ENCODE peak calls at places on chromosomes 5 and 9, in six cellular contexts. One of them, this sample, is unnamed.

GRCh38 chr5:102286465-102286864 is 9.6 kb downstream of the SLCO4C1 start:
- DNase-seq in transverse colon: no peak
- DNase-seq in tibial nerve: no peak
- DNase-seq in mammary epithelial cell: no peak
- DNase-seq in adrenal gland: no peak
- DNase-seq in endothelial cell: no peak
- DNase-seq in this sample: no peak

GRCh38 chr5:141155540-141156374 is 5.9 kb downstream of the PCDHB6 start:
- DNase-seq in adrenal gland: no peak
- DNase-seq in transverse colon: no peak
- DNase-seq in endothelial cell: peak; percentile 44
- DNase-seq in tibial nerve: no peak
- DNase-seq in mammary epithelial cell: no peak
- DNase-seq in this sample: no peak

GRCh38 chr5:172007153-172007794 is 836 bp upstream of the FBXW11 start:
- DNase-seq in transverse colon: no peak
- DNase-seq in mammary epithelial cell: no peak
- DNase-seq in tibial nerve: no peak
- DNase-seq in endothelial cell: no peak
- DNase-seq in adrenal gland: no peak
- DNase-seq in this sample: no peak

GRCh38 chr9:70177121-70177520 is 81.7 kb upstream of the SMC5 start:
- DNase-seq in mammary epithelial cell: peak; percentile 13
- DNase-seq in endothelial cell: no peak
- DNase-seq in transverse colon: no peak
- DNase-seq in tibial nerve: no peak
- DNase-seq in adrenal gland: no peak
- DNase-seq in this sample: no peak

GRCh38 chr5:66511491-66511890 is 84.7 kb upstream of the MAST4 start:
- DNase-seq in adrenal gland: no peak
- DNase-seq in transverse colon: no peak
- DNase-seq in tibial nerve: no peak
- DNase-seq in mammary epithelial cell: no peak
- DNase-seq in endothelial cell: no peak
- DNase-seq in this sample: no peak

GRCh38 chr9:113580041-113580953 is 116.8 kb downstream of the RGS3 start:
- DNase-seq in transverse colon: peak; percentile 81
- DNase-seq in endothelial cell: no peak
- DNase-seq in mammary epithelial cell: peak; percentile 76
- DNase-seq in adrenal gland: peak; percentile 54
- DNase-seq in tibial nerve: peak; percentile 38
- DNase-seq in this sample: no peak

GRCh38 chr5:38329132-38329715 is 70.9 kb downstream of the EGFLAM start:
- DNase-seq in mammary epithelial cell: peak; percentile 70
- DNase-seq in transverse colon: no peak
- DNase-seq in tibial nerve: no peak
- DNase-seq in adrenal gland: no peak
- DNase-seq in endothelial cell: no peak
- DNase-seq in this sample: no peak

GRCh38 chr5:174589599-174589998 is 134.8 kb upstream of the MSX2 start:
- DNase-seq in tibial nerve: no peak
- DNase-seq in endothelial cell: no peak
- DNase-seq in mammary epithelial cell: no peak
- DNase-seq in transverse colon: no peak
- DNase-seq in adrenal gland: no peak
- DNase-seq in this sample: no peak

GRCh38 chr9:22622823-22623222 is 176.2 kb downstream of the DMRTA1 start:
- DNase-seq in tibial nerve: no peak
- DNase-seq in transverse colon: no peak
- DNase-seq in adrenal gland: no peak
- DNase-seq in mammary epithelial cell: no peak
- DNase-seq in endothelial cell: no peak
- DNase-seq in this sample: no peak

GRCh38 chr9:114902773-114903589 is 27.4 kb downstream of the TNFSF8 start:
- DNase-seq in adrenal gland: no peak
- DNase-seq in tibial nerve: no peak
- DNase-seq in mammary epithelial cell: peak; percentile 66
- DNase-seq in endothelial cell: no peak
- DNase-seq in transverse colon: no peak
- DNase-seq in this sample: no peak

GRCh38 chr5:84383816-84384603 is 670 bp downstream of the EDIL3 start:
- DNase-seq in endothelial cell: peak; percentile 54
- DNase-seq in transverse colon: peak; percentile 51
- DNase-seq in mammary epithelial cell: peak; percentile 53
- DNase-seq in tibial nerve: peak; percentile 5
- DNase-seq in adrenal gland: peak; percentile 22
- DNase-seq in this sample: no peak

GRCh38 chr5:132098151-132098594 is 24.6 kb downstream of the CSF2 start:
- DNase-seq in transverse colon: no peak
- DNase-seq in tibial nerve: no peak
- DNase-seq in endothelial cell: no peak
- DNase-seq in mammary epithelial cell: peak; percentile 31
- DNase-seq in adrenal gland: no peak
- DNase-seq in this sample: peak; percentile 26

GRCh38 chr5:145543968-145544367 is 291.2 kb downstream of the PRELID2 start:
- DNase-seq in endothelial cell: no peak
- DNase-seq in mammary epithelial cell: no peak
- DNase-seq in tibial nerve: no peak
- DNase-seq in adrenal gland: no peak
- DNase-seq in transverse colon: peak; percentile 22
- DNase-seq in this sample: no peak

GRCh38 chr9:73270967-73271722 is 119.5 kb downstream of the ANXA1 start:
- DNase-seq in tibial nerve: no peak
- DNase-seq in mammary epithelial cell: peak; percentile 88
- DNase-seq in transverse colon: no peak
- DNase-seq in endothelial cell: no peak
- DNase-seq in adrenal gland: no peak
- DNase-seq in this sample: peak; percentile 31

GRCh38 chr5:73433272-73433981 is 15.2 kb downstream of the FOXD1 start:
- DNase-seq in tibial nerve: no peak
- DNase-seq in endothelial cell: no peak
- DNase-seq in mammary epithelial cell: no peak
- DNase-seq in transverse colon: no peak
- DNase-seq in adrenal gland: no peak
- DNase-seq in this sample: no peak

GRCh38 chr5:38938424-38938823 is 92.6 kb downstream of the OSMR start:
- DNase-seq in adrenal gland: no peak
- DNase-seq in endothelial cell: no peak
- DNase-seq in tibial nerve: no peak
- DNase-seq in transverse colon: no peak
- DNase-seq in mammary epithelial cell: no peak
- DNase-seq in this sample: no peak

GRCh38 chr9:135355466-135356420 is 123.8 kb upstream of the PPP1R26 start:
- DNase-seq in endothelial cell: no peak
- DNase-seq in transverse colon: no peak
- DNase-seq in tibial nerve: no peak
- DNase-seq in mammary epithelial cell: no peak
- DNase-seq in adrenal gland: no peak
- DNase-seq in this sample: no peak

GRCh38 chr5:61132559-61132958 is 29.7 kb downstream of the SMIM15 start:
- DNase-seq in endothelial cell: no peak
- DNase-seq in adrenal gland: no peak
- DNase-seq in transverse colon: no peak
- DNase-seq in mammary epithelial cell: no peak
- DNase-seq in tibial nerve: no peak
- DNase-seq in this sample: peak; percentile 31

GRCh38 chr5:68681929-68682328 is 411.9 kb upstream of the SLC30A5 start:
- DNase-seq in mammary epithelial cell: no peak
- DNase-seq in tibial nerve: no peak
- DNase-seq in transverse colon: no peak
- DNase-seq in adrenal gland: no peak
- DNase-seq in endothelial cell: no peak
- DNase-seq in this sample: no peak

GRCh38 chr5:13316191-13316590 is 628.3 kb downstream of the DNAH5 start:
- DNase-seq in endothelial cell: no peak
- DNase-seq in adrenal gland: no peak
- DNase-seq in transverse colon: no peak
- DNase-seq in tibial nerve: no peak
- DNase-seq in mammary epithelial cell: no peak
- DNase-seq in this sample: no peak

GRCh38 chr9:107102011-107102410 is 181.1 kb upstream of the RAD23B start:
- DNase-seq in transverse colon: no peak
- DNase-seq in mammary epithelial cell: no peak
- DNase-seq in endothelial cell: no peak
- DNase-seq in adrenal gland: no peak
- DNase-seq in tibial nerve: no peak
- DNase-seq in this sample: no peak

GRCh38 chr9:33273972-33274328 is 9.1 kb downstream of the CHMP5 start:
- DNase-seq in transverse colon: no peak
- DNase-seq in endothelial cell: no peak
- DNase-seq in adrenal gland: no peak
- DNase-seq in mammary epithelial cell: no peak
- DNase-seq in tibial nerve: no peak
- DNase-seq in this sample: no peak

GRCh38 chr5:34524123-34524522 is 132.0 kb upstream of the RAI14 start:
- DNase-seq in tibial nerve: no peak
- DNase-seq in mammary epithelial cell: peak; percentile 72
- DNase-seq in endothelial cell: no peak
- DNase-seq in adrenal gland: peak; percentile 63
- DNase-seq in transverse colon: no peak
- DNase-seq in this sample: peak; percentile 34

GRCh38 chr5:34522599-34523381 is 133.3 kb upstream of the RAI14 start:
- DNase-seq in adrenal gland: peak; percentile 82
- DNase-seq in mammary epithelial cell: peak; percentile 73
- DNase-seq in transverse colon: peak; percentile 69
- DNase-seq in tibial nerve: peak; percentile 82
- DNase-seq in endothelial cell: peak; percentile 64
- DNase-seq in this sample: peak; percentile 68

GRCh38 chr5:34525761-34526160 is 130.4 kb upstream of the RAI14 start:
- DNase-seq in adrenal gland: no peak
- DNase-seq in endothelial cell: no peak
- DNase-seq in mammary epithelial cell: no peak
- DNase-seq in transverse colon: no peak
- DNase-seq in tibial nerve: no peak
- DNase-seq in this sample: no peak

GRCh38 chr5:34521628-34522290 is 134.4 kb upstream of the RAI14 start:
- DNase-seq in transverse colon: no peak
- DNase-seq in adrenal gland: no peak
- DNase-seq in mammary epithelial cell: no peak
- DNase-seq in tibial nerve: no peak
- DNase-seq in endothelial cell: no peak
- DNase-seq in this sample: no peak

DNA sequence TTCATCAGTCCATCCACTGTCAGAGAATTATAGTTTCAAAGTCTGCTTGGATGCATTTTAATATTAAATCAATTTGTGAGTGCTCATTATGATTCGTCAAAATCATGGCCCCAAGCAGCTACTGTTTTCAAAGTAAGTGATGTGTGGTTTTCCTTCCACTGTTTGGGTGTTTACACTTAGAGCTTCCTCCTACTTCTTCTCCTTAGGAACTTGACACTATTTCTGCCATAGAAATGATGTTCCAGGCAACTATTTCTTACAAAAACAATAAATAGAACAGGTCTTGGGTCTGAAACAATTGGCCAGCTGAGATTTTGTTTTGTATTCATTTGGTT is 132.8 kb upstream of the RAI14 start:
- DNase-seq in mammary epithelial cell: no peak
- DNase-seq in tibial nerve: no peak
- DNase-seq in adrenal gland: no peak
- DNase-seq in endothelial cell: no peak
- DNase-seq in transverse colon: no peak
- DNase-seq in this sample: no peak
- TF ChIP-seq CTCF in mammary epithelial cell: no peak
- TF ChIP-seq CTCF in tibial nerve: no peak
- TF ChIP-seq CTCF in adrenal gland: no peak
- TF ChIP-seq CTCF in endothelial cell: peak; percentile 24
- TF ChIP-seq CTCF in transverse colon: no peak
- TF ChIP-seq CTCF in this sample: no peak

DNA sequence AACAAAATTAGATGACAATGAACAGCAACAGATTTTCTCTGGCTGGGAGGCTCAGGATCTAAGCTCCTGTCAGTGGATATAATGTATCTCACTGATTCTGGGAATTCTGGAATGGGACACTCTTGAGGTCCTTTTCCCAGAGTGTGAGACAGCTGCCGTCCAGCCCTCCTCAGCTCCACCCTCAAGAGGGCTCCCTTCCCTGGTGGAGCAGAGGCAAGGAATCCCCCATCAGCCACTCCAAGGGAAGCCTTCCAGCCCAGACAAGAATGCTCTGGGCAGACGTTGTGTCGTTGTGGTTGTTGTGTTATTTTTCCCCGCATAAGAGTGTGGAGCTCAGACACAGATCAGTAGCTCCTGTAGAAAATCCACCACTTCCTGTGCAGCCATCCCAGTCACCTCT is 47.7 kb upstream of the ATP10B start:
- DNase-seq in endothelial cell: no peak
- DNase-seq in transverse colon: no peak
- DNase-seq in adrenal gland: no peak
- DNase-seq in tibial nerve: no peak
- DNase-seq in mammary epithelial cell: no peak
- DNase-seq in this sample: no peak
- TF ChIP-seq CTCF in endothelial cell: no peak
- TF ChIP-seq CTCF in transverse colon: no peak
- TF ChIP-seq CTCF in adrenal gland: no peak
- TF ChIP-seq CTCF in tibial nerve: no peak
- TF ChIP-seq CTCF in mammary epithelial cell: no peak
- TF ChIP-seq CTCF in this sample: no peak

DNA sequence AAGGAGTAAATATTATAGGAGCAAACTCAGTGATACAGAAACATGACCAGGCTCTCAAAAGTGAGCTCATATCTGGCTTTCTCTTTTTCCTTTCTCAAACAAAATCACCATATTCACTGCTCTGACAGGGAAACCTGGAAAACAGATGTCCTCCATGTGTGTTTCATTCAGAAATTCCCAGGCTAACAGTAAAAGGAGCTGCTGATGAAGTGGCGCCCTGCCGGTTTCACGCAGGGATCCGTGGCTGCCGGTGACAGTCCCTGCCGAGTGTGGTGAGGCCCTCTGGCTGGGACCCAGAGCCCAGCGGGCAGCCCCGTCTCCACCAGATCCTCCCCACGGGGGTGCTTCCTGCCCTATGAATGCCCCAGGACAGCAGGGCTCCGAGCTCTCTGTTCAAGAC is 208.1 kb downstream of the GNA14 start:
- DNase-seq in mammary epithelial cell: no peak
- DNase-seq in tibial nerve: no peak
- DNase-seq in adrenal gland: no peak
- DNase-seq in transverse colon: no peak
- DNase-seq in endothelial cell: no peak
- DNase-seq in this sample: no peak
- TF ChIP-seq CTCF in mammary epithelial cell: no peak
- TF ChIP-seq CTCF in tibial nerve: no peak
- TF ChIP-seq CTCF in adrenal gland: no peak
- TF ChIP-seq CTCF in transverse colon: no peak
- TF ChIP-seq CTCF in endothelial cell: no peak
- TF ChIP-seq CTCF in this sample: no peak

DNA sequence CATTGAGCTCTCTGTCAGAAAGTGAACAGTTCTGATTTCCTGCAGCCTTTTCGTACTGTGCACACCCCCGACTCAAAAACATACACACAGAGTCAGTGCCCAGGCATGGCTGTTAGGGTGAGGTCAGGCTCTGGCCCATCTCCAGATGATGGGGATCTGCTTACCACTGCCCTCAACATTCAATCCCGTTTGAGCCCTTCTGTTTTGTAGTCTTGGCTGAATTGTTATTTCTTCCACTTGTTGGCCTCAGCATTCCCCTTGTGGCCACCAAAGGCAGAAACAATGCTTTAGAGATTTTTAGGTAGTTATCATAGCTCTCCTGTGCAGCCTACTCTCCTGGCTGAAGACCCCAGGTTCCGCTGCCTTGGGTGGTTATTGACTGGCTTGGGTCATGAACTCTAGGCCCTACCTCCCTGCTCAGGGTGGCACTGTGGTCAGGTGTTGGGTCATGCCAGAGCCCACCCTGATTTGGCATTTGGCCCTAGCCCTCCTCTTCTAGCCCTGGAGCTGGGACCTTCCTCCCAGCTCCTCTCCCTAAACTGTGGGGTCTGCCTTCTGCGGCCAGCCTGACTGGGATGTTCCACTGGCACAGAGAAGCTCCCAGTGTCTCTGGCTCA is 7.8 kb upstream of the MYOZ3 start:
- DNase-seq in tibial nerve: no peak
- DNase-seq in transverse colon: no peak
- DNase-seq in endothelial cell: no peak
- DNase-seq in adrenal gland: no peak
- DNase-seq in mammary epithelial cell: no peak
- DNase-seq in this sample: no peak
- TF ChIP-seq CTCF in tibial nerve: no peak
- TF ChIP-seq CTCF in transverse colon: no peak
- TF ChIP-seq CTCF in endothelial cell: no peak
- TF ChIP-seq CTCF in adrenal gland: peak; percentile 20
- TF ChIP-seq CTCF in mammary epithelial cell: peak; percentile 36
- TF ChIP-seq CTCF in this sample: peak; percentile 14